ENCODE peak calls at places on chromosomes 11 and 22, in four cellular contexts. M is NCI-H1436, T is amniotic stem cell, H is NCI-H2081. J is an unnamed sample.
A peak's percentile ranks its signal among the peaks of the same experiment; 100 is the strongest.

GRCh38 chr11:124941703-124942102 is 5.9 kb upstream of the HEPACAM start:
- DNase-seq in H (no peak), T (no peak), M (no peak), J (no peak)

GRCh38 chr22:27866136-27867091 is 52.6 kb downstream of the PITPNB start:
- DNase-seq in M (no peak), H (no peak), T (peak; percentile 79), J (no peak)

GRCh38 chr11:104581246-104581980 is 316.8 kb downstream of the CASP12 start:
- DNase-seq in H (no peak), T (no peak), M (no peak), J (no peak)

GRCh38 chr11:72758304-72758689 is 6.1 kb upstream of the ARAP1 start:
- DNase-seq in T (no peak), M (no peak), H (no peak), J (no peak)

GRCh38 chr11:71532016-71532610 is 5.0 kb downstream of the KRTAP5-7 start:
- DNase-seq in T (no peak), H (no peak), M (no peak), J (no peak)

GRCh38 chr11:128757235-128757711 is 63.4 kb downstream of the FLI1 start:
- DNase-seq in H (no peak), M (no peak), T (no peak), J (no peak)

GRCh38 chr22:50613291-50613981 is 12.8 kb downstream of the MAPK8IP2 start:
- DNase-seq in T (no peak), H (peak; percentile 39), M (no peak), J (no peak)

GRCh38 chr11:15326535-15326934 is 211.8 kb downstream of the INSC start:
- DNase-seq in T (no peak), H (no peak), M (no peak), J (no peak)

GRCh38 chr22:46083383-46084350 is 66.7 kb upstream of the PPARA start:
- DNase-seq in T (no peak), M (no peak), H (no peak), J (no peak)

GRCh38 chr22:43570531-43571144 is 158.8 kb downstream of the MPPED1 start:
- DNase-seq in H (no peak), T (no peak), M (no peak), J (no peak)

GRCh38 chr11:34890089-34890488 is 26.1 kb downstream of the APIP start:
- DNase-seq in M (no peak), T (no peak), H (no peak), J (no peak)

GRCh38 chr11:35214792-35215193 is 75.8 kb downstream of the CD44 start:
- DNase-seq in H (no peak), M (no peak), T (peak; percentile 80), J (no peak)

GRCh38 chr11:133827556-133827955 is 17.8 kb downstream of the SPATA19 start:
- DNase-seq in T (no peak), M (no peak), H (no peak), J (no peak)

GRCh38 chr11:4639931-4640330 is 2.7 kb downstream of the OR51D1 start:
- DNase-seq in T (no peak), H (no peak), M (no peak), J (no peak)

GRCh38 chr11:120651396-120651795 is 139.8 kb downstream of the GRIK4 start:
- DNase-seq in H (no peak), M (no peak), T (no peak), J (no peak)

J was measured in NCI-H1694 treated with DMSO at 0.1 percent for 48 hours.